ENCODE peak calls at places on chromosomes 16 and 17, in five cellular contexts. F is stimulated activated CD4-positive, alpha-beta T cell treated with anti-CD3 and anti-CD28 coated beads, Interleukin-4, amount 100 ng/mL, for 24 hours; E is retina; W is nucleus accumbens; M is coronary artery. S is an unnamed sample.

GRCh38 chr17:57723427-57724037 is 21.6 kb downstream of the CCDC182 start:
- DNase-seq in F (no peak), E (peak; percentile 65), W (no peak), M (no peak), S (no peak)

GRCh38 chr17:43877451-43878155 is 29.7 kb downstream of the MPP2 start:
- DNase-seq in F (no peak), E (no peak), W (no peak), M (peak; percentile 68), S (no peak)

GRCh38 chr17:75619506-75620431 is 13.5 kb upstream of the SMIM5 start:
- DNase-seq in F (no peak), E (peak; percentile 21), W (no peak), M (no peak), S (peak; percentile 47)

GRCh38 chr17:74213897-74214386 is 571 bp downstream of the TTYH2 start:
- DNase-seq in F (no peak), E (peak; percentile 52), W (peak; percentile 27), M (no peak), S (no peak)

GRCh38 chr16:74015953-74016352 is 280.7 kb upstream of the PSMD7 start:
- DNase-seq in F (no peak), E (no peak), W (no peak), M (no peak), S (no peak)

GRCh38 chr16:2817496-2818277 is 650 bp downstream of the PRSS21 start:
- DNase-seq in F (no peak), E (no peak), W (no peak), M (no peak), S (no peak)

GRCh38 chr16:11627822-11628457 is 40.3 kb upstream of the SNN start:
- DNase-seq in F (no peak), E (no peak), W (no peak), M (no peak), S (no peak)

GRCh38 chr17:8105957-8106398 is 12.3 kb downstream of the ALOXE3 start:
- DNase-seq in F (no peak), E (no peak), W (no peak), M (no peak), S (no peak)

GRCh38 chr17:69492410-69493071 is 78.0 kb downstream of the MAP2K6 start:
- DNase-seq in F (no peak), E (no peak), W (no peak), M (no peak), S (no peak)

GRCh38 chr16:49855822-49856740 is at the start of gene ZNF423:
- DNase-seq in F (no peak), E (peak; percentile 66), W (no peak), M (no peak), S (no peak)

GRCh38 chr17:15882058-15882720 is 62.7 kb upstream of the ADORA2B start:
- DNase-seq in F (no peak), E (no peak), W (no peak), M (no peak), S (no peak)

GRCh38 chr16:11034005-11034404 is 89.6 kb downstream of the CLEC16A start:
- DNase-seq in F (no peak), E (no peak), W (no peak), M (no peak), S (no peak)

S was measured in activated CD8-positive, alpha-beta T cell treated with anti-CD3 and anti-CD28 coated beads, Interleukin-2, amount 10 ng/mL, durations not matched to agents 7 days and 5 days.